ENCODE peak calls at places on chromosome 20, in five cellular contexts. One of them, this sample, is unnamed.
A peak's percentile ranks its signal among the peaks of the same experiment; 100 is the strongest.

GRCh38 chr20:22836211-22836610 is 198.9 kb upstream of the SSTR4 start:
- DNase-seq in CD8-positive, alpha-beta T cell: no peak
- DNase-seq in pancreas: no peak
- DNase-seq in lower lobe of right lung: no peak
- DNase-seq in cardiac muscle cell: peak; percentile 33
- DNase-seq in this sample: no peak

GRCh38 chr20:60331688-60332300 is 373.6 kb downstream of the CDH26 start:
- DNase-seq in pancreas: no peak
- DNase-seq in lower lobe of right lung: no peak
- DNase-seq in CD8-positive, alpha-beta T cell: no peak
- DNase-seq in cardiac muscle cell: no peak
- DNase-seq in this sample: no peak

GRCh38 chr20:31722388-31723281 is at the start of gene BCL2L1:
- DNase-seq in cardiac muscle cell: peak; percentile 91
- DNase-seq in lower lobe of right lung: peak; percentile 92
- DNase-seq in CD8-positive, alpha-beta T cell: peak; percentile 51
- DNase-seq in pancreas: peak; percentile 91
- DNase-seq in this sample: peak; percentile 96

GRCh38 chr20:2922957-2923356 is 49.7 kb downstream of the PTPRA start:
- DNase-seq in CD8-positive, alpha-beta T cell: no peak
- DNase-seq in lower lobe of right lung: no peak
- DNase-seq in cardiac muscle cell: no peak
- DNase-seq in pancreas: no peak
- DNase-seq in this sample: no peak

GRCh38 chr20:44089987-44090674 is 96.9 kb downstream of the JPH2 start:
- DNase-seq in CD8-positive, alpha-beta T cell: no peak
- DNase-seq in pancreas: peak; percentile 44
- DNase-seq in lower lobe of right lung: no peak
- DNase-seq in cardiac muscle cell: peak; percentile 82
- DNase-seq in this sample: no peak

GRCh38 chr20:20329564-20329963 is 38.3 kb upstream of the INSM1 start:
- DNase-seq in CD8-positive, alpha-beta T cell: no peak
- DNase-seq in lower lobe of right lung: no peak
- DNase-seq in pancreas: no peak
- DNase-seq in cardiac muscle cell: no peak
- DNase-seq in this sample: no peak

GRCh38 chr20:15396900-15397299 is 1059.5 kb upstream of the FLRT3 start:
- DNase-seq in CD8-positive, alpha-beta T cell: no peak
- DNase-seq in pancreas: no peak
- DNase-seq in cardiac muscle cell: no peak
- DNase-seq in lower lobe of right lung: no peak
- DNase-seq in this sample: no peak

GRCh38 chr20:5078399-5078958 is 41.3 kb downstream of the PCNA start:
- DNase-seq in pancreas: no peak
- DNase-seq in lower lobe of right lung: peak; percentile 83
- DNase-seq in cardiac muscle cell: peak; percentile 48
- DNase-seq in CD8-positive, alpha-beta T cell: peak; percentile 62
- DNase-seq in this sample: no peak

GRCh38 chr20:25203089-25203488 is 7.6 kb downstream of the ENTPD6 start:
- DNase-seq in pancreas: no peak
- DNase-seq in lower lobe of right lung: no peak
- DNase-seq in cardiac muscle cell: no peak
- DNase-seq in CD8-positive, alpha-beta T cell: no peak
- DNase-seq in this sample: no peak

GRCh38 chr20:51541189-51542032 is 1.1 kb downstream of the NFATC2 start:
- DNase-seq in cardiac muscle cell: peak; percentile 80
- DNase-seq in lower lobe of right lung: peak; percentile 62
- DNase-seq in pancreas: peak; percentile 80
- DNase-seq in CD8-positive, alpha-beta T cell: peak; percentile 66
- DNase-seq in this sample: peak; percentile 89

GRCh38 chr20:51158226-51158625 is 135.3 kb upstream of the KCNG1 start:
- DNase-seq in pancreas: no peak
- DNase-seq in lower lobe of right lung: no peak
- DNase-seq in CD8-positive, alpha-beta T cell: no peak
- DNase-seq in cardiac muscle cell: no peak
- DNase-seq in this sample: no peak

GRCh38 chr20:52048365-52048764 is 143.2 kb downstream of the ZFP64 start:
- DNase-seq in pancreas: no peak
- DNase-seq in lower lobe of right lung: no peak
- DNase-seq in cardiac muscle cell: no peak
- DNase-seq in CD8-positive, alpha-beta T cell: no peak
- DNase-seq in this sample: no peak

GRCh38 chr20:23509580-23509913 is 18.6 kb downstream of the CST8 start:
- DNase-seq in lower lobe of right lung: no peak
- DNase-seq in CD8-positive, alpha-beta T cell: no peak
- DNase-seq in pancreas: no peak
- DNase-seq in cardiac muscle cell: no peak
- DNase-seq in this sample: no peak

GRCh38 chr20:24497851-24498250 is 28.4 kb downstream of the SYNDIG1 start:
- DNase-seq in cardiac muscle cell: no peak
- DNase-seq in lower lobe of right lung: no peak
- DNase-seq in CD8-positive, alpha-beta T cell: no peak
- DNase-seq in pancreas: no peak
- DNase-seq in this sample: no peak

GRCh38 chr20:33880396-33880795 is 69.2 kb downstream of the CHMP4B start:
- DNase-seq in pancreas: no peak
- DNase-seq in lower lobe of right lung: no peak
- DNase-seq in cardiac muscle cell: no peak
- DNase-seq in CD8-positive, alpha-beta T cell: no peak
- DNase-seq in this sample: peak; percentile 2

GRCh38 chr20:9200620-9201019 is 131.7 kb downstream of the PLCB4 start:
- DNase-seq in CD8-positive, alpha-beta T cell: no peak
- DNase-seq in pancreas: no peak
- DNase-seq in lower lobe of right lung: no peak
- DNase-seq in cardiac muscle cell: peak; percentile 72
- DNase-seq in this sample: no peak

GRCh38 chr20:6566821-6567220 is 200.7 kb upstream of the BMP2 start:
- DNase-seq in lower lobe of right lung: no peak
- DNase-seq in CD8-positive, alpha-beta T cell: no peak
- DNase-seq in cardiac muscle cell: peak; percentile 89
- DNase-seq in pancreas: no peak
- DNase-seq in this sample: no peak

GRCh38 chr20:21225215-21225947 is 77.8 kb upstream of the XRN2 start:
- DNase-seq in cardiac muscle cell: peak; percentile 42
- DNase-seq in CD8-positive, alpha-beta T cell: no peak
- DNase-seq in pancreas: no peak
- DNase-seq in lower lobe of right lung: no peak
- DNase-seq in this sample: no peak

GRCh38 chr20:44394520-44395182 is 39.2 kb downstream of the HNF4A start:
- DNase-seq in CD8-positive, alpha-beta T cell: no peak
- DNase-seq in pancreas: no peak
- DNase-seq in cardiac muscle cell: peak; percentile 86
- DNase-seq in lower lobe of right lung: no peak
- DNase-seq in this sample: no peak

GRCh38 chr20:40963505-40963845 is 65.1 kb upstream of the TOP1 start:
- DNase-seq in pancreas: no peak
- DNase-seq in lower lobe of right lung: no peak
- DNase-seq in CD8-positive, alpha-beta T cell: no peak
- DNase-seq in cardiac muscle cell: no peak
- DNase-seq in this sample: no peak

GRCh38 chr20:40965671-40966070 is 63.0 kb upstream of the TOP1 start:
- DNase-seq in cardiac muscle cell: no peak
- DNase-seq in CD8-positive, alpha-beta T cell: no peak
- DNase-seq in pancreas: no peak
- DNase-seq in lower lobe of right lung: no peak
- DNase-seq in this sample: no peak

GRCh38 chr20:40966516-40967185 is 62.0 kb upstream of the TOP1 start:
- DNase-seq in cardiac muscle cell: no peak
- DNase-seq in lower lobe of right lung: no peak
- DNase-seq in CD8-positive, alpha-beta T cell: no peak
- DNase-seq in pancreas: no peak
- DNase-seq in this sample: no peak

GRCh38 chr20:40962733-40963504 is 65.7 kb upstream of the TOP1 start:
- DNase-seq in lower lobe of right lung: peak; percentile 73
- DNase-seq in CD8-positive, alpha-beta T cell: peak; percentile 69
- DNase-seq in pancreas: peak; percentile 60
- DNase-seq in cardiac muscle cell: peak; percentile 72
- DNase-seq in this sample: peak; percentile 81

DNA sequence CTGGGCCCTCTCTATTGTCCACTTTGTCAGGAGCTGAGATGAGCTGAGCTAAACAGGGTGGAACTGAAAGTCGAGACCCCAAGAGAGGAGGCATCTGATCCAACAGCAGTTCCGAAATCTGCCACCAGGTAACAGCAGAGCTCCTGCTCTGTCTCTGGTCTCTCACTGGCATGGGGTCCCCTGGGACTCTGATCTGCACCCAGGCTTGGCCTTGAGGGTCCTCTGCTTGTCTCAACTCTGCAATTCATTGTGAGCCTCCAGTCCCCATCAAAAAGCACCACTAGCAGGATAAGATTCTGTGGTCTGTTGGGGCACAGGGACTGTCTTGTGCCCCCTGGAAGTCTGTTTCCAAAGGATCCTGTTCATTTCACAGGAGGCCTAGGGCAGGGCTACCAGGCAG is 62.5 kb upstream of the TOP1 start:
- DNase-seq in pancreas: no peak
- DNase-seq in CD8-positive, alpha-beta T cell: no peak
- DNase-seq in lower lobe of right lung: no peak
- DNase-seq in cardiac muscle cell: no peak
- DNase-seq in this sample: no peak
- TF ChIP-seq CTCF in pancreas: no peak
- TF ChIP-seq CTCF in CD8-positive, alpha-beta T cell: no peak
- TF ChIP-seq CTCF in lower lobe of right lung: no peak
- TF ChIP-seq CTCF in cardiac muscle cell: peak; percentile 27
- TF ChIP-seq CTCF in this sample: no peak

GRCh38 chr20:54515788-54516324 is 40.5 kb downstream of the DOK5 start:
- DNase-seq in CD8-positive, alpha-beta T cell: no peak
- DNase-seq in cardiac muscle cell: no peak
- DNase-seq in lower lobe of right lung: no peak
- DNase-seq in pancreas: no peak
- DNase-seq in this sample: no peak
- TF ChIP-seq CTCF in CD8-positive, alpha-beta T cell: no peak
- TF ChIP-seq CTCF in cardiac muscle cell: no peak
- TF ChIP-seq CTCF in lower lobe of right lung: no peak
- TF ChIP-seq CTCF in pancreas: no peak
- TF ChIP-seq CTCF in this sample: no peak

DNA sequence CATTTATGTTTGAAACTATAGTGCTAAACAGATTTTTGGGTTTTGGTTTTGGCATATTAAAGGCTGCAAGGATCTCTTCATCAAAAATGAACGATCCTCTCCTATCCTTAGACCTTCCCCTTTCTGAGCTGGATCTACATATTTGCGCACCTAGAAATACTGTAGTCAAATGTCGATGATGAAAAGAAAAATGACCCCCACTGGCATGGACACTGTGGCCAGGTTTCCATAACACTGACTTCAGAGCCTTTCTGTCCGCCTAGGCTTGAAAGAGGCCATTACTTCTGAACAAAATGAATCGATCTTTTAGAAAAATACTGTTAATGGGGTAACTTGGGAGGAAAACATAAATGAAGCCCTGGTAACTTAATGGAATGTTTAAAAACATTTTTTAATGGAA is 5.7 kb downstream of the FLRT3 start:
- DNase-seq in lower lobe of right lung: no peak
- DNase-seq in cardiac muscle cell: no peak
- DNase-seq in CD8-positive, alpha-beta T cell: no peak
- DNase-seq in pancreas: no peak
- DNase-seq in this sample: no peak
- TF ChIP-seq CTCF in lower lobe of right lung: no peak
- TF ChIP-seq CTCF in cardiac muscle cell: no peak
- TF ChIP-seq CTCF in CD8-positive, alpha-beta T cell: no peak
- TF ChIP-seq CTCF in pancreas: no peak
- TF ChIP-seq CTCF in this sample: no peak

GRCh38 chr20:63459070-63459380 is 13.4 kb downstream of the KCNQ2 start:
- DNase-seq in cardiac muscle cell: no peak
- DNase-seq in lower lobe of right lung: no peak
- DNase-seq in CD8-positive, alpha-beta T cell: no peak
- DNase-seq in pancreas: no peak
- DNase-seq in this sample: no peak

GRCh38 chr20:63461364-63461763 is 11.1 kb downstream of the KCNQ2 start:
- DNase-seq in pancreas: no peak
- DNase-seq in cardiac muscle cell: no peak
- DNase-seq in lower lobe of right lung: no peak
- DNase-seq in CD8-positive, alpha-beta T cell: no peak
- DNase-seq in this sample: no peak

GRCh38 chr20:63463400-63464288 is 8.8 kb downstream of the KCNQ2 start:
- DNase-seq in lower lobe of right lung: no peak
- DNase-seq in CD8-positive, alpha-beta T cell: no peak
- DNase-seq in cardiac muscle cell: no peak
- DNase-seq in pancreas: no peak
- DNase-seq in this sample: no peak

GRCh38 chr20:63464289-63464635 is 8.2 kb downstream of the KCNQ2 start:
- DNase-seq in cardiac muscle cell: no peak
- DNase-seq in lower lobe of right lung: no peak
- DNase-seq in CD8-positive, alpha-beta T cell: no peak
- DNase-seq in pancreas: no peak
- DNase-seq in this sample: no peak

GRCh38 chr20:63462244-63462643 is 10.2 kb downstream of the KCNQ2 start:
- DNase-seq in pancreas: no peak
- DNase-seq in lower lobe of right lung: no peak
- DNase-seq in cardiac muscle cell: no peak
- DNase-seq in CD8-positive, alpha-beta T cell: no peak
- DNase-seq in this sample: no peak
- TF ChIP-seq CTCF in pancreas: no peak
- TF ChIP-seq CTCF in lower lobe of right lung: no peak
- TF ChIP-seq CTCF in cardiac muscle cell: no peak
- TF ChIP-seq CTCF in CD8-positive, alpha-beta T cell: no peak
- TF ChIP-seq CTCF in this sample: no peak

GRCh38 chr20:57498425-57499400 is 26.2 kb downstream of the CTCFL start:
- DNase-seq in CD8-positive, alpha-beta T cell: no peak
- DNase-seq in lower lobe of right lung: no peak
- DNase-seq in cardiac muscle cell: peak; percentile 44
- DNase-seq in pancreas: no peak
- DNase-seq in this sample: no peak
- TF ChIP-seq CTCF in CD8-positive, alpha-beta T cell: peak; percentile 48
- TF ChIP-seq CTCF in lower lobe of right lung: peak; percentile 25
- TF ChIP-seq CTCF in cardiac muscle cell: peak; percentile 50
- TF ChIP-seq CTCF in pancreas: no peak
- TF ChIP-seq CTCF in this sample: peak; percentile 32

GRCh38 chr20:48891235-48892048 is 30.1 kb upstream of the ARFGEF2 start:
- DNase-seq in lower lobe of right lung: no peak
- DNase-seq in pancreas: no peak
- DNase-seq in cardiac muscle cell: no peak
- DNase-seq in CD8-positive, alpha-beta T cell: no peak
- DNase-seq in this sample: no peak
- TF ChIP-seq CTCF in lower lobe of right lung: no peak
- TF ChIP-seq CTCF in pancreas: no peak
- TF ChIP-seq CTCF in cardiac muscle cell: no peak
- TF ChIP-seq CTCF in CD8-positive, alpha-beta T cell: no peak
- TF ChIP-seq CTCF in this sample: no peak

GRCh38 chr20:36700438-36700837 is 45.5 kb downstream of the NDRG3 start:
- DNase-seq in lower lobe of right lung: no peak
- DNase-seq in cardiac muscle cell: no peak
- DNase-seq in pancreas: no peak
- DNase-seq in CD8-positive, alpha-beta T cell: no peak
- DNase-seq in this sample: no peak
- TF ChIP-seq CTCF in lower lobe of right lung: no peak
- TF ChIP-seq CTCF in cardiac muscle cell: no peak
- TF ChIP-seq CTCF in pancreas: no peak
- TF ChIP-seq CTCF in CD8-positive, alpha-beta T cell: no peak
- TF ChIP-seq CTCF in this sample: no peak